ENCODE peak calls at places on chromosome 2, in seven cellular contexts. L, U, H, S, G, Z and J are unnamed samples.

GRCh38 chr2:241282553-241282952 is 32.9 kb downstream of the HDLBP start:
- DNase-seq in U (no peak), Z (no peak), S (no peak), L (no peak), G (no peak), H (no peak), J (no peak)

GRCh38 chr2:183037660-183038340 is 457 bp downstream of the NCKAP1 start:
- DNase-seq in Z (no peak), S (peak), G (peak), L (peak), U (peak), H (peak), J (peak)

GRCh38 chr2:64487256-64488049 is 33.5 kb downstream of the LGALSL start:
- DNase-seq in U (no peak), S (no peak), G (peak), Z (no peak), H (no peak), L (peak), J (no peak)

GRCh38 chr2:220227272-220227920 is 600.0 kb downstream of the SLC4A3 start:
- DNase-seq in S (no peak), Z (no peak), L (no peak), G (no peak), U (peak), H (no peak), J (peak)

GRCh38 chr2:100606740-100607343 is 44.0 kb downstream of the PDCL3 start:
- DNase-seq in U (peak), L (peak), G (peak), S (peak), Z (peak), H (peak), J (peak)

GRCh38 chr2:25481381-25482310 is 139.9 kb upstream of the DNMT3A start:
- DNase-seq in H (no peak), U (peak), L (no peak), S (no peak), G (no peak), Z (no peak), J (no peak)

GRCh38 chr2:240468300-240469238 is 33.1 kb downstream of the GPC1 start:
- DNase-seq in H (no peak), S (no peak), L (no peak), Z (no peak), G (peak), U (no peak), J (no peak)

GRCh38 chr2:21276163-21276562 is 152.4 kb downstream of the TDRD15 start:
- DNase-seq in Z (no peak), G (no peak), H (no peak), L (no peak), S (no peak), U (no peak), J (no peak)

GRCh38 chr2:164371916-164372315 is 249.4 kb downstream of the GRB14 start:
- DNase-seq in U (no peak), L (no peak), G (no peak), S (no peak), Z (no peak), H (no peak), J (peak)

GRCh38 chr2:37415128-37415817 is 70.8 kb downstream of the QPCT start:
- DNase-seq in S (no peak), H (no peak), G (peak), L (no peak), Z (no peak), U (peak), J (peak)
- TF ChIP-seq EZH2 in S (no peak), H (no peak), G (no peak), L (no peak), Z (no peak), U (no peak), J (no peak)

GRCh38 chr2:233062946-233063268 is 2.8 kb downstream of the INPP5D start:
- DNase-seq in L (no peak), H (no peak), G (no peak), U (no peak), Z (no peak), S (no peak), J (no peak)
- TF ChIP-seq EZH2phosphoT487 in L (no peak), H (no peak), G (no peak), U (no peak), Z (no peak), S (no peak), J (no peak)

DNA sequence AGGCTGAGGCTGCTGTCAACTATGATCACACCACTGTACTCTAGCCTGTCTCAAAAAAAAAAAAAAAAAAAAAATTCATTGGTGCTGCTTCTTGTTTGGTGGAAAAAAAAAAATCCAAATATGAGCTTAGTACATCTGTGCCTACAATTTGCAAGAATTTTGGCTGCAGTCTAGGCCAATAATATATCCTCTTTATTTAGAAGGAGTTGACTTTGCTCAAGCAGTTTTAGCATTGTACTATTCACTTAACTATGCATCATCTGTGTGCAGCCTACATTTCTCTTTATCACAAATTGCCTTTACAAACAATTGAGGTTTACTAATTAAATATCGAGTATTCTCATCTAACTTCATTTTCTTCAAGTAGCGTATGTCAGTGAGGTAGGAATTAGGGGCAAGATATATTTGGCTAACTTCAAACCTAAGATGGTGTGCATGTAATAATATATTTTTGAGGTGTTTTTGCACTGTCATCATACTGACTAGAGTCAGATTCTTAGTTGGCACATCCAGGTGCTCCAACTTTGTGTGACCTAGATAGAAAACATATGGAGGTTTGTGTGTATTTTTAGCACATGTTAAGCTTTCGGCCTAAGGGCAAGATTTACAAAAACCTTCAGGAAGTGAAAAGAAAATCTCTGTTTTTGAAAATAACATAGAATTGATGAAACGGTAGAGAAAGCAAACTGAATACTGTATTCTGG is 51.8 kb downstream of the PMS1 start:
- DNase-seq in L (no peak), H (no peak), U (peak), Z (no peak), S (no peak), G (no peak), J (no peak)
- H3K4me2 ChIP-seq in L (no peak), H (no peak), U (peak), Z (no peak), S (no peak), G (no peak), J (peak)

DNA sequence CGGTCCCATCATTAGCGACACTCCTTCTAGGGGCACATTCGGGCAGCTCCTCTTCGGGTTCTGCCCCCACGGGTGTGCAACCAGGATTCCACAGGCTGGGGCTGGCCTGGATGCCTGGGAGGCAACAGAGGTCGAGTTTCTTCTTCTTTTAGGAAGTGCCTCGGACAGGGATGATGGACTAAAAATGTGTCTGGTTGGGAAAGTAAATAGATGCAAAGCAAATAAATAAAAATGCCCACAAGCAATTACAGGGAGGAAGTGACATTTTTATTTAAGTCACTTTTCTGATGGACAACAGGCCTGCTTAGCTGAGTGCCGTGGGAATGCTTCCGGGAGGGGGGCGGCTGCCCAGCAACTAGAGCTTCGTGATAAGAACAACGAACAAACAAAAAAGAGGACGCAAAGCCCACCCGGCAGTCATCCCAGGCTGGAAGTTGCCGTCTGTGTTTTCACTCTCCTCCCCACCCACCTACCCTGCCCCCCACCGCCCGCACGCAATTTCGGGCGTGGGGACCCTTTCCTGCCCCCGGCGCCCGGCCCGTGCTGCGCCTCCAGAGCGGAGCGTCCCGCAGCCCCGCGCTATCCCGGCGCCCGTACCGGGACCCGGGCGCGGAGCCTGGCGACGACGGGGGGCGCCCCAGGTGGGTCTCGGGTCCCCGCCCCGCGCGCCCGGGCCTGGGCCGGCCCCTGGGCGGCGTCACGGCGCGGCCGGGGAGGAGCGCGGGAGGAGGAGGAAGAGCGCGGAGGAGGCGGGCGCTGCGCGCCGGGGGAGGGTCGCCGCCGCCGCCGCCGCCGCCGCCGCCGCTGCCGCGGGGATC is 412 bp upstream of the NCK2 start:
- DNase-seq in Z (no peak), S (peak), L (peak), U (peak), G (peak), H (peak), J (peak)
- TF ChIP-seq EZH2 in Z (no peak), S (no peak), L (no peak), U (no peak), G (no peak), H (no peak), J (no peak)